ENCODE peak calls at places on chromosome 22, in five cellular contexts. E is activated T-helper 1 cell treated with anti-CD3 and anti-CD28 coated beads, Interleukin-2, amount 50 U/mL, for 16 hours; M is cardiac septum; D is upper lobe of right lung; P is NCI-H460. V is an unnamed sample.
A peak's percentile ranks its signal among the peaks of the same experiment; 100 is the strongest.

GRCh38 chr22:17744430-17744829 is 29.8 kb downstream of the BID start:
- DNase-seq in E (no peak), M (no peak), D (no peak), P (no peak), V (no peak)

GRCh38 chr22:36101756-36102155 is 58.8 kb downstream of the APOL3 start:
- DNase-seq in E (no peak), M (no peak), D (no peak), P (no peak), V (no peak)

GRCh38 chr22:25909988-25910387 is 168.0 kb downstream of the MYO18B start:
- DNase-seq in E (no peak), M (no peak), D (no peak), P (no peak), V (no peak)

GRCh38 chr22:32473388-32473952 is 1.1 kb upstream of the FBXO7 start:
- DNase-seq in E (no peak), M (no peak), D (no peak), P (peak; percentile 44), V (no peak)

GRCh38 chr22:36999463-36999862 is 19.8 kb downstream of the TST start:
- DNase-seq in E (no peak), M (no peak), D (no peak), P (no peak), V (no peak)

GRCh38 chr22:43476341-43476740 is 64.5 kb downstream of the MPPED1 start:
- DNase-seq in E (no peak), M (peak; percentile 49), D (no peak), P (no peak), V (no peak)

GRCh38 chr22:23418159-23418788 is 161.8 kb downstream of the IGLL1 start:
- DNase-seq in E (no peak), M (no peak), D (no peak), P (no peak), V (no peak)

GRCh38 chr22:22043296-22044078 is 60.9 kb upstream of the TOP3B start:
- DNase-seq in E (no peak), M (no peak), D (no peak), P (no peak), V (no peak)

GRCh38 chr22:24965822-24966626 is 13.5 kb downstream of the KIAA1671 start:
- DNase-seq in E (no peak), M (no peak), D (peak; percentile 86), P (no peak), V (no peak)

GRCh38 chr22:37229805-37230672 is 14.0 kb downstream of the RAC2 start:
- DNase-seq in E (peak; percentile 81), M (peak; percentile 90), D (peak; percentile 80), P (peak; percentile 13), V (no peak)

GRCh38 chr22:50329236-50329635 is 2.4 kb upstream of the DENND6B start:
- DNase-seq in E (no peak), M (no peak), D (no peak), P (no peak), V (no peak)

GRCh38 chr22:25062378-25063095 is 110.0 kb downstream of the KIAA1671 start:
- DNase-seq in E (peak; percentile 73), M (no peak), D (no peak), P (no peak), V (no peak)

GRCh38 chr22:42427211-42427610 is 5.0 kb downstream of the NFAM1 start:
- DNase-seq in E (no peak), M (no peak), D (no peak), P (no peak), V (no peak)

GRCh38 chr22:39717099-39717498 is 146.5 kb downstream of the CACNA1I start:
- DNase-seq in E (no peak), M (peak; percentile 9), D (peak; percentile 17), P (no peak), V (no peak)

GRCh38 chr22:35524966-35525686 is 15.5 kb upstream of the RASD2 start:
- DNase-seq in E (no peak), M (no peak), D (no peak), P (no peak), V (no peak)

GRCh38 chr22:31612891-31613285 is 49.1 kb downstream of the PISD start:
- DNase-seq in E (no peak), M (no peak), D (no peak), P (no peak), V (no peak)

GRCh38 chr22:35411112-35411511 is 11.2 kb downstream of the MCM5 start:
- DNase-seq in E (no peak), M (no peak), D (no peak), P (no peak), V (no peak)

GRCh38 chr22:49444781-49445180 is 382.9 kb downstream of the BRD1 start:
- DNase-seq in E (no peak), M (no peak), D (no peak), P (no peak), V (no peak)

GRCh38 chr22:49602481-49602880 is 225.2 kb downstream of the BRD1 start:
- DNase-seq in E (no peak), M (no peak), D (no peak), P (no peak), V (no peak)